ENCODE peak calls at places on chromosome 7, in five cellular contexts. W is NCI-H460; C is activated CD4-positive, alpha-beta T cell treated with anti-CD3 and anti-CD28 coated beads, Interleukin-2, amount 50 U/mL, for 1 hour; J is activated CD8-positive, alpha-beta memory T cell treated with anti-CD3 and anti-CD28 coated beads for 48 hours; S is GF-D8. A is an unnamed sample.

GRCh38 chr7:1867326-1867725 is 197.2 kb downstream of the ELFN1 start:
- DNase-seq in W (no peak), C (no peak), J (no peak), S (no peak), A (no peak)

GRCh38 chr7:92845736-92846135 is 9.4 kb upstream of the CDK6 start:
- DNase-seq in W (no peak), C (no peak), J (no peak), S (no peak), A (no peak)

GRCh38 chr7:8044761-8045430 is 76.3 kb downstream of the GLCCI1 start:
- DNase-seq in W (no peak), C (no peak), J (no peak), S (no peak), A (no peak)

GRCh38 chr7:90320801-90321494 is at the start of gene FAM237B:
- DNase-seq in W (no peak), C (no peak), J (no peak), S (no peak), A (no peak)

GRCh38 chr7:120091807-120092206 is 181.2 kb upstream of the KCND2 start:
- DNase-seq in W (no peak), C (no peak), J (no peak), S (no peak), A (no peak)

GRCh38 chr7:50711271-50712175 is 71.2 kb downstream of the GRB10 start:
- DNase-seq in W (no peak), C (no peak), J (no peak), S (no peak), A (no peak)

GRCh38 chr7:30924624-30925023 is 13.0 kb downstream of the AQP1 start:
- DNase-seq in W (no peak), C (no peak), J (no peak), S (no peak), A (no peak)

GRCh38 chr7:100093054-100093453 is 4.3 kb downstream of the COPS6 start:
- DNase-seq in W (no peak), C (no peak), J (no peak), S (no peak), A (no peak)

GRCh38 chr7:47255441-47255840 is 326.5 kb downstream of the TNS3 start:
- DNase-seq in W (no peak), C (no peak), J (no peak), S (no peak), A (no peak)

GRCh38 chr7:2007526-2007925 is 225.2 kb downstream of the MAD1L1 start:
- DNase-seq in W (no peak), C (no peak), J (no peak), S (no peak), A (no peak)

GRCh38 chr7:5223646-5224340 is 33.8 kb downstream of the WIPI2 start:
- DNase-seq in W (no peak), C (no peak), J (no peak), S (no peak), A (no peak)

GRCh38 chr7:155604504-155604997 is 39.9 kb upstream of the RBM33 start:
- DNase-seq in W (no peak), C (no peak), J (no peak), S (no peak), A (no peak)

GRCh38 chr7:94907026-94907419 is 371 bp upstream of the PPP1R9A start:
- DNase-seq in W (no peak), C (no peak), J (no peak), S (no peak), A (no peak)

GRCh38 chr7:106775552-106775936 is 89.5 kb upstream of the PIK3CG start:
- DNase-seq in W (peak; percentile 59), C (no peak), J (no peak), S (no peak), A (no peak)

GRCh38 chr7:108464743-108465142 is 8.5 kb upstream of the NRCAM start:
- DNase-seq in W (no peak), C (no peak), J (no peak), S (no peak), A (no peak)

GRCh38 chr7:140992422-140992821 is 22.3 kb downstream of the MRPS33 start:
- DNase-seq in W (no peak), C (no peak), J (no peak), S (no peak), A (no peak)

GRCh38 chr7:1948887-1949680 is 279.0 kb downstream of the ELFN1 start:
- DNase-seq in W (no peak), C (no peak), J (no peak), S (no peak), A (no peak)

GRCh38 chr7:18666107-18666728 is 170.7 kb downstream of the HDAC9 start:
- DNase-seq in W (peak; percentile 72), C (peak; percentile 41), J (peak; percentile 11), S (peak; percentile 27), A (peak; percentile 6)

GRCh38 chr7:39838326-39838725 is 111.7 kb upstream of the CDK13 start:
- DNase-seq in W (no peak), C (no peak), J (no peak), S (no peak), A (no peak)

GRCh38 chr7:95907337-95907736 is 135.0 kb downstream of the DYNC1I1 start:
- DNase-seq in W (no peak), C (no peak), J (no peak), S (no peak), A (no peak)

GRCh38 chr7:123372368-123372767 is 162.0 kb downstream of the IQUB start:
- DNase-seq in W (no peak), C (no peak), J (no peak), S (no peak), A (no peak)

A was measured in stimulated activated CD8-positive, alpha-beta memory T cell treated with anti-CD3 and anti-CD28 coated beads, Interleukin-7, amount 100 ng/mL, for 48 hours.